ENCODE peak calls at places on chromosomes 12 and 14, in four cellular contexts. One of them, this sample, is unnamed. For H3K27me3, the result is how much of the 10 kb centered on the place peaks cover.

GRCh38 chr14:58731465-58732330 is 93.9 kb downstream of the DACT1 start:
- DNase-seq in stomach: no peak
- DNase-seq in esophagus squamous epithelium: no peak
- DNase-seq in breast epithelium: no peak
- DNase-seq in this sample: peak

GRCh38 chr12:24066865-24067264 is 117.4 kb upstream of the SOX5 start:
- DNase-seq in stomach: no peak
- DNase-seq in esophagus squamous epithelium: no peak
- DNase-seq in breast epithelium: no peak
- DNase-seq in this sample: peak

GRCh38 chr12:39581592-39581991 is 38.0 kb downstream of the ABCD2 start:
- DNase-seq in stomach: no peak
- DNase-seq in esophagus squamous epithelium: no peak
- DNase-seq in breast epithelium: no peak
- DNase-seq in this sample: peak

GRCh38 chr12:83753205-83753604 is 1066.5 kb downstream of the TMTC2 start:
- DNase-seq in stomach: no peak
- DNase-seq in esophagus squamous epithelium: no peak
- DNase-seq in breast epithelium: no peak
- DNase-seq in this sample: no peak

GRCh38 chr14:67186789-67187188 is 2.5 kb upstream of the GARIN2 start:
- DNase-seq in stomach: no peak
- DNase-seq in esophagus squamous epithelium: no peak
- DNase-seq in breast epithelium: no peak
- DNase-seq in this sample: no peak

GRCh38 chr12:109777544-109777943 is 55.7 kb downstream of the TRPV4 start:
- DNase-seq in stomach: no peak
- DNase-seq in esophagus squamous epithelium: no peak
- DNase-seq in breast epithelium: no peak
- DNase-seq in this sample: peak

GRCh38 chr12:121810234-121810817 is 6.5 kb downstream of the SETD1B start:
- DNase-seq in stomach: no peak
- DNase-seq in esophagus squamous epithelium: no peak
- DNase-seq in breast epithelium: no peak
- DNase-seq in this sample: no peak

GRCh38 chr12:46110928-46111699 is 120.7 kb upstream of the SCAF11 start:
- DNase-seq in stomach: no peak
- DNase-seq in esophagus squamous epithelium: no peak
- DNase-seq in breast epithelium: no peak
- DNase-seq in this sample: no peak

GRCh38 chr12:74820324-74820723 is 282.7 kb downstream of the ATXN7L3B start:
- DNase-seq in stomach: no peak
- DNase-seq in esophagus squamous epithelium: no peak
- DNase-seq in breast epithelium: no peak
- DNase-seq in this sample: no peak

GRCh38 chr12:111444706-111445310 is 39.1 kb downstream of the SH2B3 start:
- DNase-seq in stomach: peak
- DNase-seq in esophagus squamous epithelium: peak
- DNase-seq in breast epithelium: no peak
- DNase-seq in this sample: no peak

GRCh38 chr14:79074501-79074900 is 904.3 kb downstream of the NRXN3 start:
- DNase-seq in stomach: no peak
- DNase-seq in esophagus squamous epithelium: no peak
- DNase-seq in breast epithelium: no peak
- DNase-seq in this sample: no peak

GRCh38 chr14:59997496-59997895 is 77.6 kb downstream of the LRRC9 start:
- DNase-seq in stomach: no peak
- DNase-seq in esophagus squamous epithelium: no peak
- DNase-seq in breast epithelium: no peak
- DNase-seq in this sample: no peak

GRCh38 chr12:571795-572531 is 91.3 kb downstream of the NINJ2 start:
- DNase-seq in stomach: peak
- DNase-seq in esophagus squamous epithelium: no peak
- DNase-seq in breast epithelium: peak
- DNase-seq in this sample: peak

GRCh38 chr14:74528886-74529285 is 35.3 kb downstream of the ISCA2 start:
- DNase-seq in stomach: no peak
- DNase-seq in esophagus squamous epithelium: no peak
- DNase-seq in breast epithelium: no peak
- DNase-seq in this sample: no peak

GRCh38 chr12:121812921-121813896 is 9.4 kb downstream of the SETD1B start:
- DNase-seq in stomach: peak
- DNase-seq in esophagus squamous epithelium: no peak
- DNase-seq in breast epithelium: no peak
- DNase-seq in this sample: no peak

GRCh38 chr12:15856097-15856982 is 25.8 kb upstream of the STRAP start:
- DNase-seq in stomach: peak
- DNase-seq in esophagus squamous epithelium: no peak
- DNase-seq in breast epithelium: no peak
- DNase-seq in this sample: peak

GRCh38 chr14:23307687-23308644 is 1.3 kb downstream of the BCL2L2 start:
- DNase-seq in stomach: no peak
- DNase-seq in esophagus squamous epithelium: no peak
- DNase-seq in breast epithelium: no peak
- DNase-seq in this sample: no peak

GRCh38 chr12:64882687-64883086 is 58.2 kb downstream of the TBC1D30 start:
- DNase-seq in stomach: no peak
- DNase-seq in esophagus squamous epithelium: no peak
- DNase-seq in breast epithelium: no peak
- DNase-seq in this sample: no peak

GRCh38 chr12:112937741-112938719 is at the start of gene OAS3:
- DNase-seq in stomach: peak
- DNase-seq in esophagus squamous epithelium: no peak
- DNase-seq in breast epithelium: peak
- DNase-seq in this sample: peak

GRCh38 chr14:24253936-24254335 is 9.0 kb downstream of the TGM1 start:
- DNase-seq in stomach: no peak
- DNase-seq in esophagus squamous epithelium: no peak
- DNase-seq in breast epithelium: no peak
- DNase-seq in this sample: no peak

GRCh38 chr12:576613-577110 is 86.6 kb downstream of the NINJ2 start:
- DNase-seq in stomach: no peak
- DNase-seq in esophagus squamous epithelium: no peak
- DNase-seq in breast epithelium: peak
- DNase-seq in this sample: peak

GRCh38 chr12:47602330-47602729 is 103.5 kb downstream of the RPAP3 start:
- DNase-seq in stomach: no peak
- DNase-seq in esophagus squamous epithelium: no peak
- DNase-seq in breast epithelium: no peak
- DNase-seq in this sample: peak

GRCh38 chr12:65878540-65878939 is 54.3 kb downstream of the HMGA2 start:
- DNase-seq in stomach: no peak
- DNase-seq in esophagus squamous epithelium: no peak
- DNase-seq in breast epithelium: no peak
- DNase-seq in this sample: peak

GRCh38 chr14:89648924-89649323 is 231.9 kb upstream of the FOXN3 start:
- DNase-seq in stomach: no peak
- DNase-seq in esophagus squamous epithelium: no peak
- DNase-seq in breast epithelium: no peak
- DNase-seq in this sample: no peak
- TF ChIP-seq POLR2A in stomach: no peak
- TF ChIP-seq POLR2A in esophagus squamous epithelium: no peak
- TF ChIP-seq POLR2A in breast epithelium: no peak
- TF ChIP-seq POLR2A in this sample: no peak

GRCh38 chr12:130098301-130099005 is 63.8 kb upstream of the FZD10 start:
- DNase-seq in stomach: no peak
- DNase-seq in esophagus squamous epithelium: no peak
- DNase-seq in breast epithelium: no peak
- DNase-seq in this sample: no peak

GRCh38 chr12:130102266-130102665 is 60.0 kb upstream of the FZD10 start:
- DNase-seq in stomach: no peak
- DNase-seq in esophagus squamous epithelium: no peak
- DNase-seq in breast epithelium: no peak
- DNase-seq in this sample: no peak

GRCh38 chr12:130101370-130101769 is 60.9 kb upstream of the FZD10 start:
- DNase-seq in stomach: no peak
- DNase-seq in esophagus squamous epithelium: no peak
- DNase-seq in breast epithelium: no peak
- DNase-seq in this sample: no peak

GRCh38 chr12:130097798-130098255 is 64.4 kb upstream of the FZD10 start:
- DNase-seq in stomach: no peak
- DNase-seq in esophagus squamous epithelium: no peak
- DNase-seq in breast epithelium: peak
- DNase-seq in this sample: no peak

GRCh38 chr12:130100634-130101033 is 61.6 kb upstream of the FZD10 start:
- DNase-seq in stomach: no peak
- DNase-seq in esophagus squamous epithelium: no peak
- DNase-seq in breast epithelium: no peak
- DNase-seq in this sample: no peak
- H3K27me3 ChIP-seq in stomach: under half
- H3K27me3 ChIP-seq in esophagus squamous epithelium: under half
- H3K27me3 ChIP-seq in breast epithelium: under half
- H3K27me3 ChIP-seq in this sample: under half

GRCh38 chr12:119988788-119989618 is at the start of gene BICDL1:
- DNase-seq in stomach: peak
- DNase-seq in esophagus squamous epithelium: peak
- DNase-seq in breast epithelium: peak
- DNase-seq in this sample: peak
- TF ChIP-seq POLR2A in stomach: no peak
- TF ChIP-seq POLR2A in esophagus squamous epithelium: peak
- TF ChIP-seq POLR2A in breast epithelium: no peak
- TF ChIP-seq POLR2A in this sample: no peak

DNA sequence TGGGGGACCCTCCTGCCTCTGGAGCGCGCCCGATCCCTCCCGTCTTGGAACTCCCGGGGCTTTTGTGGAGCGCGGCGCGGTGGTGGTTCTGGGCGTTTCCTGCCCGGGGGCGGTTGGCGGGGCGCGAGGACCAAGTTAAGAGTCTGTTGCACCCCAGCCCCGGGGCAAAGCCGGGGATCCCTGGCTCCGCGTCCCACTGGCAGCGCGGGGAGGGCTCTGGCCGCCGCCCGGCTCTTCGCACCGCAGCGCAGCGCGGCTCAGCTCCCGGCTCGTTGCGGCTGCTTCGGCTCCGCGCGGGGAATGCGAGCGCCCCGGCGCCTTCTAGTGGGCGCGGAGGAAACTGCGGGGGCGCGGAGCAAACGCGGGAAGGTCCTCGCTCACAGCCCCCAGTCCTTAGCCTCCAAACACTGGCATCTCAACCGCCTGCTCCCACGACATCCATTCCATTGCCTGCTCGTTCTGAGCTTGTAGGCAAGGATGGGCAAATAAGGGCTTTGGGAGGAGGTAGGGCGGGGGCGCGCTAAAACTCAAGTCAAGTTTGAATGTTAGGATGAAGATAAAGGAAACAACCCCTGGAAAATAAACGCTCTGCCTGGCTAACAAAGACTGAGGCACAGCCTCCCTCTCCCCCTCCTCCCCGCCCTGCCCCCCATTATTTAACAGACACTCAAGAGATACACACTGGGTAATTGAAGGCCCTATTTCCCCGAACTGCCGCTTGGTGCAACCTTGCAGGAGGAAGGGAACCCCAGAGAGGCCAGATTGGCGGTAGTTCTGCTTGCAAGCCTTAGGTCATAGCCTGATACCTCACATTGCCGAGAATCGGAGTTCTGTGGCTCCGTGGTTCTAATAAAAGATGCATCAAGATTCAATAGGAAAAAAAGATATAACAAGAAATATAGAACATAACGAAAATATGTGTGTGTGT is at the start of gene B4GALNT1:
- DNase-seq in stomach: peak
- DNase-seq in esophagus squamous epithelium: no peak
- DNase-seq in breast epithelium: no peak
- DNase-seq in this sample: peak
- H3K27me3 ChIP-seq in stomach: half or more
- H3K27me3 ChIP-seq in esophagus squamous epithelium: half or more
- H3K27me3 ChIP-seq in breast epithelium: under half
- H3K27me3 ChIP-seq in this sample: under half

GRCh38 chr14:68547305-68548193 is 245.3 kb downstream of the ZFP36L1 start:
- DNase-seq in stomach: peak
- DNase-seq in esophagus squamous epithelium: no peak
- DNase-seq in breast epithelium: peak
- DNase-seq in this sample: no peak
- TF ChIP-seq POLR2A in stomach: no peak
- TF ChIP-seq POLR2A in esophagus squamous epithelium: peak
- TF ChIP-seq POLR2A in breast epithelium: peak
- TF ChIP-seq POLR2A in this sample: no peak

GRCh38 chr12:118777550-118777949 is 203.8 kb upstream of the SRRM4 start:
- DNase-seq in stomach: no peak
- DNase-seq in esophagus squamous epithelium: no peak
- DNase-seq in breast epithelium: no peak
- DNase-seq in this sample: no peak
- H3K27me3 ChIP-seq in stomach: under half
- H3K27me3 ChIP-seq in esophagus squamous epithelium: under half
- H3K27me3 ChIP-seq in breast epithelium: under half
- H3K27me3 ChIP-seq in this sample: under half

GRCh38 chr14:105862581-105863239 is 336.3 kb downstream of the TMEM121 start:
- DNase-seq in stomach: peak
- DNase-seq in esophagus squamous epithelium: no peak
- DNase-seq in breast epithelium: no peak
- DNase-seq in this sample: no peak

GRCh38 chr14:105864651-105865265 is 338.4 kb downstream of the TMEM121 start:
- DNase-seq in stomach: peak
- DNase-seq in esophagus squamous epithelium: no peak
- DNase-seq in breast epithelium: peak
- DNase-seq in this sample: no peak

GRCh38 chr14:105861985-105862465 is 335.6 kb downstream of the TMEM121 start:
- DNase-seq in stomach: peak
- DNase-seq in esophagus squamous epithelium: no peak
- DNase-seq in breast epithelium: no peak
- DNase-seq in this sample: no peak

GRCh38 chr14:105864116-105864515 is 337.7 kb downstream of the TMEM121 start:
- DNase-seq in stomach: no peak
- DNase-seq in esophagus squamous epithelium: no peak
- DNase-seq in breast epithelium: no peak
- DNase-seq in this sample: no peak

GRCh38 chr14:105863296-105864108 is 337.1 kb downstream of the TMEM121 start:
- DNase-seq in stomach: peak
- DNase-seq in esophagus squamous epithelium: no peak
- DNase-seq in breast epithelium: peak
- DNase-seq in this sample: no peak
- TF ChIP-seq POLR2A in stomach: no peak
- TF ChIP-seq POLR2A in esophagus squamous epithelium: no peak
- TF ChIP-seq POLR2A in breast epithelium: no peak
- TF ChIP-seq POLR2A in this sample: no peak